ENCODE peak calls at places on chromosomes 4 and X, in ten cellular contexts. One of them, this sample, is unnamed.
A peak's percentile ranks its signal among the peaks of the same experiment; 100 is the strongest.

GRCh38 chr4:1198070-1198844 is 25.9 kb upstream of the SPON2 start:
- DNase-seq in breast epithelium: no peak
- DNase-seq in AG10803: no peak
- DNase-seq in IMR-90: peak; percentile 70
- DNase-seq in A549: no peak
- DNase-seq in astrocyte of the spinal cord: no peak
- DNase-seq in testis: peak; percentile 11
- DNase-seq in psoas muscle: no peak
- DNase-seq in thoracic aorta: no peak
- DNase-seq in hepatocyte: peak; percentile 14
- DNase-seq in this sample: peak; percentile 61

GRCh38 chr4:183172881-183173280 is 73.8 kb downstream of the WWC2 start:
- DNase-seq in AG10803: no peak
- DNase-seq in IMR-90: no peak
- DNase-seq in hepatocyte: no peak
- DNase-seq in testis: no peak
- DNase-seq in thoracic aorta: no peak
- DNase-seq in astrocyte of the spinal cord: no peak
- DNase-seq in psoas muscle: no peak
- DNase-seq in breast epithelium: no peak
- DNase-seq in A549: no peak
- DNase-seq in this sample: no peak

GRCh38 chrX:119694601-119695534 is 1.9 kb upstream of the SEPTIN6 start:
- DNase-seq in astrocyte of the spinal cord: no peak
- DNase-seq in AG10803: no peak
- DNase-seq in IMR-90: no peak
- DNase-seq in hepatocyte: peak; percentile 25
- DNase-seq in testis: peak; percentile 55
- DNase-seq in A549: peak; percentile 42
- DNase-seq in breast epithelium: no peak
- DNase-seq in thoracic aorta: no peak
- DNase-seq in psoas muscle: no peak
- DNase-seq in this sample: no peak

GRCh38 chrX:56812515-56813105 is 83.6 kb downstream of the NBDY start:
- DNase-seq in testis: no peak
- DNase-seq in thoracic aorta: no peak
- DNase-seq in astrocyte of the spinal cord: no peak
- DNase-seq in A549: no peak
- DNase-seq in hepatocyte: no peak
- DNase-seq in AG10803: peak; percentile 18
- DNase-seq in breast epithelium: no peak
- DNase-seq in psoas muscle: no peak
- DNase-seq in IMR-90: no peak
- DNase-seq in this sample: no peak

GRCh38 chrX:80430826-80431501 is 10.7 kb downstream of the TENT5D start:
- DNase-seq in AG10803: no peak
- DNase-seq in breast epithelium: no peak
- DNase-seq in testis: no peak
- DNase-seq in A549: peak; percentile 16
- DNase-seq in thoracic aorta: no peak
- DNase-seq in astrocyte of the spinal cord: no peak
- DNase-seq in IMR-90: no peak
- DNase-seq in hepatocyte: no peak
- DNase-seq in psoas muscle: no peak
- DNase-seq in this sample: no peak

GRCh38 chr4:15007201-15007600 is 4.9 kb downstream of the CPEB2 start:
- DNase-seq in AG10803: no peak
- DNase-seq in breast epithelium: no peak
- DNase-seq in hepatocyte: no peak
- DNase-seq in psoas muscle: no peak
- DNase-seq in A549: peak; percentile 40
- DNase-seq in thoracic aorta: no peak
- DNase-seq in testis: no peak
- DNase-seq in astrocyte of the spinal cord: no peak
- DNase-seq in IMR-90: no peak
- DNase-seq in this sample: no peak

GRCh38 chr4:182752158-182752910 is 164.9 kb downstream of the DCTD start:
- DNase-seq in IMR-90: peak; percentile 83
- DNase-seq in thoracic aorta: no peak
- DNase-seq in AG10803: peak; percentile 92
- DNase-seq in astrocyte of the spinal cord: peak; percentile 79
- DNase-seq in testis: no peak
- DNase-seq in A549: no peak
- DNase-seq in hepatocyte: no peak
- DNase-seq in psoas muscle: no peak
- DNase-seq in breast epithelium: no peak
- DNase-seq in this sample: no peak

GRCh38 chrX:140723251-140723650 is 13.7 kb downstream of the LINC00632 start:
- DNase-seq in breast epithelium: no peak
- DNase-seq in A549: peak; percentile 26
- DNase-seq in testis: no peak
- DNase-seq in psoas muscle: no peak
- DNase-seq in thoracic aorta: no peak
- DNase-seq in IMR-90: peak; percentile 19
- DNase-seq in hepatocyte: no peak
- DNase-seq in AG10803: peak; percentile 18
- DNase-seq in astrocyte of the spinal cord: peak; percentile 43
- DNase-seq in this sample: no peak

GRCh38 chr4:189786447-189786846 is 154.2 kb upstream of the FRG1 start:
- DNase-seq in A549: no peak
- DNase-seq in hepatocyte: no peak
- DNase-seq in breast epithelium: no peak
- DNase-seq in thoracic aorta: no peak
- DNase-seq in IMR-90: no peak
- DNase-seq in astrocyte of the spinal cord: no peak
- DNase-seq in testis: no peak
- DNase-seq in psoas muscle: no peak
- DNase-seq in AG10803: no peak
- DNase-seq in this sample: no peak

GRCh38 chrX:67893931-67894330 is 350.1 kb downstream of the AR start:
- DNase-seq in A549: peak; percentile 4
- DNase-seq in breast epithelium: no peak
- DNase-seq in thoracic aorta: no peak
- DNase-seq in psoas muscle: no peak
- DNase-seq in hepatocyte: no peak
- DNase-seq in AG10803: no peak
- DNase-seq in IMR-90: peak; percentile 3
- DNase-seq in testis: no peak
- DNase-seq in astrocyte of the spinal cord: peak; percentile 31
- DNase-seq in this sample: no peak

GRCh38 chr4:146398896-146399443 is 122.8 kb downstream of the SLC10A7 start:
- DNase-seq in astrocyte of the spinal cord: no peak
- DNase-seq in AG10803: no peak
- DNase-seq in psoas muscle: no peak
- DNase-seq in thoracic aorta: no peak
- DNase-seq in hepatocyte: no peak
- DNase-seq in breast epithelium: no peak
- DNase-seq in A549: no peak
- DNase-seq in IMR-90: no peak
- DNase-seq in testis: no peak
- DNase-seq in this sample: no peak

GRCh38 chr4:109729155-109729562 is 711 bp downstream of the PLA2G12A start:
- DNase-seq in psoas muscle: no peak
- DNase-seq in AG10803: no peak
- DNase-seq in astrocyte of the spinal cord: peak; percentile 22
- DNase-seq in breast epithelium: no peak
- DNase-seq in thoracic aorta: no peak
- DNase-seq in IMR-90: peak; percentile 7
- DNase-seq in A549: peak; percentile 2
- DNase-seq in hepatocyte: peak; percentile 31
- DNase-seq in testis: peak; percentile 15
- DNase-seq in this sample: no peak

GRCh38 chr4:39528056-39528465 is 822 bp upstream of the UGDH start:
- DNase-seq in psoas muscle: no peak
- DNase-seq in astrocyte of the spinal cord: no peak
- DNase-seq in AG10803: peak; percentile 79
- DNase-seq in IMR-90: peak; percentile 82
- DNase-seq in breast epithelium: peak; percentile 76
- DNase-seq in A549: no peak
- DNase-seq in thoracic aorta: peak; percentile 71
- DNase-seq in testis: no peak
- DNase-seq in hepatocyte: no peak
- DNase-seq in this sample: no peak

DNA sequence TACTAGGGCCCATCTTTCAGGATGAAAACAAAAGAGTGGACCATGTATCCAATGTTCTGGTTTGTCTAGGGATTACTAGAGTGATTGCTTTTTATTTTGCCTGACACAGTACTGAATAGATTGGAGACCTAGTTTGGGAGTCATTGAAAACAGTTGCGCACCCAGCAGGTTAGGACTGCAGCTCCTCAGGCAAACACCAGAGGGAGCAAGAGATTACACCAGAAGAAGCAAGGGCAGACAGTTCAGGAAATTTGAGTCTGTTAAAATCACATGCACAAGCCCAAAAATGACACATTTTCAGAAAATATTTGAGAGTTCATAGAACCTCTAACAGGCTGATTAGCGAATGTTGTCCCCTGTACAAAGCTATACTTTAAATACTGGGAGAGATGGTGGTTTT is 55.6 kb downstream of the CYLC1 start:
- DNase-seq in thoracic aorta: no peak
- DNase-seq in astrocyte of the spinal cord: no peak
- DNase-seq in IMR-90: peak; percentile 11
- DNase-seq in AG10803: peak; percentile 2
- DNase-seq in testis: no peak
- DNase-seq in breast epithelium: no peak
- DNase-seq in hepatocyte: peak; percentile 32
- DNase-seq in psoas muscle: no peak
- DNase-seq in A549: peak; percentile 8
- DNase-seq in this sample: no peak
- TF ChIP-seq CTCF in thoracic aorta: no peak
- TF ChIP-seq CTCF in astrocyte of the spinal cord: peak; percentile 28
- TF ChIP-seq CTCF in IMR-90: peak; percentile 54
- TF ChIP-seq CTCF in AG10803: peak; percentile 54
- TF ChIP-seq CTCF in testis: peak; percentile 20
- TF ChIP-seq CTCF in breast epithelium: no peak
- TF ChIP-seq CTCF in hepatocyte: peak; percentile 46
- TF ChIP-seq CTCF in psoas muscle: no peak
- TF ChIP-seq CTCF in A549: peak; percentile 9
- TF ChIP-seq CTCF in this sample: no peak

DNA sequence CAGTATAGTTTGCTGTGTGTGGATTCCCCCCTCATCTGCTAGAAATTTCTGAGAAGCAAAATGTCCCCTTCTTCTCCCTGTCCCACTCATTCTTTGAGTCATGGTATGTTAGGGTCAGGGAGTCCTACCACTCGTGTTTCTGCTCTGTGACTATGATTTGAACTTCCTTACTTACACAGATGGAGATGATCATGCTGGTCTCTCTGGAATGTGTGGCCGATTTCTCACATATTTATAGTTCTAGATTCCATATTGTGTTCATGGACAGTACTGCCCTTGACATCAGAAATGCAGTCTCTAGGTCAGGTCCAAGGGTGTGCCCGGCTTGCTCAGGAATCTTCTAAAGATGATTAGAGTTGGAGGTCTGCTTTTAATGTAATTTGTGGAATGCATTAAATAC is 214.4 kb upstream of the ANXA3 start:
- DNase-seq in testis: no peak
- DNase-seq in A549: no peak
- DNase-seq in psoas muscle: no peak
- DNase-seq in astrocyte of the spinal cord: no peak
- DNase-seq in IMR-90: no peak
- DNase-seq in hepatocyte: no peak
- DNase-seq in AG10803: peak; percentile 61
- DNase-seq in thoracic aorta: no peak
- DNase-seq in breast epithelium: no peak
- DNase-seq in this sample: no peak
- H3K4me3 ChIP-seq in testis: no peak overlapping the region
- H3K4me3 ChIP-seq in A549: no peak overlapping the region
- H3K4me3 ChIP-seq in psoas muscle: no peak overlapping the region
- H3K4me3 ChIP-seq in astrocyte of the spinal cord: no peak overlapping the region
- H3K4me3 ChIP-seq in IMR-90: no peak overlapping the region
- H3K4me3 ChIP-seq in hepatocyte: no peak overlapping the region
- H3K4me3 ChIP-seq in AG10803: no peak overlapping the region
- H3K4me3 ChIP-seq in thoracic aorta: no peak overlapping the region
- H3K4me3 ChIP-seq in breast epithelium: no peak overlapping the region
- H3K4me3 ChIP-seq in this sample: no peak overlapping the region

GRCh38 chr4:176642472-176642871 is 150.2 kb downstream of the VEGFC start:
- DNase-seq in AG10803: no peak
- DNase-seq in breast epithelium: no peak
- DNase-seq in hepatocyte: no peak
- DNase-seq in astrocyte of the spinal cord: no peak
- DNase-seq in thoracic aorta: no peak
- DNase-seq in A549: peak; percentile 17
- DNase-seq in IMR-90: no peak
- DNase-seq in testis: no peak
- DNase-seq in psoas muscle: no peak
- DNase-seq in this sample: no peak
- TF ChIP-seq CTCF in AG10803: no peak
- TF ChIP-seq CTCF in breast epithelium: no peak
- TF ChIP-seq CTCF in hepatocyte: no peak
- TF ChIP-seq CTCF in astrocyte of the spinal cord: no peak
- TF ChIP-seq CTCF in thoracic aorta: no peak
- TF ChIP-seq CTCF in A549: no peak
- TF ChIP-seq CTCF in IMR-90: no peak
- TF ChIP-seq CTCF in testis: no peak
- TF ChIP-seq CTCF in psoas muscle: no peak
- TF ChIP-seq CTCF in this sample: no peak

GRCh38 chrX:154373340-154374306 is 811 bp downstream of the FLNA start:
- DNase-seq in breast epithelium: peak; percentile 74
- DNase-seq in A549: peak; percentile 88
- DNase-seq in psoas muscle: peak; percentile 69
- DNase-seq in astrocyte of the spinal cord: peak; percentile 79
- DNase-seq in hepatocyte: peak; percentile 75
- DNase-seq in IMR-90: peak; percentile 83
- DNase-seq in AG10803: peak; percentile 84
- DNase-seq in thoracic aorta: no peak
- DNase-seq in testis: peak; percentile 76
- DNase-seq in this sample: no peak

GRCh38 chrX:154374361-154375155 is at the start of gene FLNA:
- DNase-seq in breast epithelium: no peak
- DNase-seq in AG10803: peak; percentile 22
- DNase-seq in astrocyte of the spinal cord: no peak
- DNase-seq in A549: no peak
- DNase-seq in IMR-90: no peak
- DNase-seq in psoas muscle: peak; percentile 64
- DNase-seq in hepatocyte: peak; percentile 57
- DNase-seq in testis: peak; percentile 24
- DNase-seq in thoracic aorta: no peak
- DNase-seq in this sample: peak; percentile 41

GRCh38 chrX:154370882-154371770 is 3.3 kb downstream of the FLNA start:
- DNase-seq in breast epithelium: peak; percentile 87
- DNase-seq in thoracic aorta: peak; percentile 72
- DNase-seq in psoas muscle: peak; percentile 96
- DNase-seq in A549: peak; percentile 96
- DNase-seq in testis: peak; percentile 95
- DNase-seq in astrocyte of the spinal cord: peak; percentile 96
- DNase-seq in AG10803: peak; percentile 94
- DNase-seq in IMR-90: peak; percentile 89
- DNase-seq in hepatocyte: peak; percentile 94
- DNase-seq in this sample: peak; percentile 91

GRCh38 chrX:154371771-154372300 is 2.6 kb downstream of the FLNA start:
- DNase-seq in IMR-90: no peak
- DNase-seq in thoracic aorta: no peak
- DNase-seq in hepatocyte: no peak
- DNase-seq in testis: no peak
- DNase-seq in astrocyte of the spinal cord: no peak
- DNase-seq in A549: no peak
- DNase-seq in AG10803: no peak
- DNase-seq in breast epithelium: no peak
- DNase-seq in psoas muscle: no peak
- DNase-seq in this sample: no peak

GRCh38 chrX:154372612-154373022 is 1.8 kb downstream of the FLNA start:
- DNase-seq in testis: no peak
- DNase-seq in hepatocyte: no peak
- DNase-seq in AG10803: peak; percentile 54
- DNase-seq in astrocyte of the spinal cord: peak; percentile 37
- DNase-seq in psoas muscle: no peak
- DNase-seq in IMR-90: peak; percentile 65
- DNase-seq in thoracic aorta: no peak
- DNase-seq in A549: peak; percentile 76
- DNase-seq in breast epithelium: no peak
- DNase-seq in this sample: no peak
- H3K4me3 ChIP-seq in testis: no peak overlapping the region
- H3K4me3 ChIP-seq in hepatocyte: no peak overlapping the region
- H3K4me3 ChIP-seq in AG10803: peak overlapping the region; percentile 78
- H3K4me3 ChIP-seq in astrocyte of the spinal cord: peak overlapping the region; percentile 44
- H3K4me3 ChIP-seq in psoas muscle: peak overlapping the region; percentile 69
- H3K4me3 ChIP-seq in IMR-90: peak overlapping the region; percentile 90
- H3K4me3 ChIP-seq in thoracic aorta: peak overlapping the region; percentile 83
- H3K4me3 ChIP-seq in A549: no peak overlapping the region
- H3K4me3 ChIP-seq in breast epithelium: peak overlapping the region; percentile 68
- H3K4me3 ChIP-seq in this sample: no peak overlapping the region

This sample was measured in gastrocnemius medialis.